ENCODE peak calls at places on chromosomes 11 and 22, in ten cellular contexts. K, N, G, F, I, X, U, A, V and S are unnamed samples.

GRCh38 chr11:33869511-33870422 is 22.1 kb downstream of the LMO2 start:
- DNase-seq in K (no peak), N (no peak), F (no peak), U (peak), A (no peak), V (no peak), I (peak), X (no peak), G (peak), S (no peak)

GRCh38 chr11:55714982-55715888 is 53.2 kb downstream of the OR4C6 start:
- DNase-seq in U (peak), F (no peak), N (no peak), X (no peak), G (no peak), I (peak), K (no peak), V (peak), A (no peak), S (no peak)

GRCh38 chr11:48005133-48005532 is 24.8 kb downstream of the PTPRJ start:
- DNase-seq in G (no peak), A (no peak), U (no peak), V (no peak), X (no peak), I (no peak), N (no peak), K (no peak), F (no peak), S (no peak)

GRCh38 chr11:75801362-75802021 is 13.5 kb upstream of the UVRAG start:
- DNase-seq in G (peak), A (no peak), U (no peak), X (no peak), I (no peak), F (no peak), V (no peak), K (no peak), N (no peak), S (no peak)

GRCh38 chr11:108069947-108070346 is 51.4 kb upstream of the ACAT1 start:
- DNase-seq in G (no peak), U (no peak), I (no peak), A (no peak), X (no peak), K (no peak), F (no peak), N (no peak), V (no peak), S (no peak)

GRCh38 chr11:14764899-14765527 is 121.4 kb downstream of the PDE3B start:
- DNase-seq in U (peak), X (no peak), F (no peak), I (no peak), V (no peak), A (no peak), G (no peak), N (no peak), K (no peak), S (no peak)

GRCh38 chr11:69614085-69614484 is 26.9 kb upstream of the CCND1 start:
- DNase-seq in K (no peak), I (no peak), U (no peak), N (no peak), X (no peak), V (no peak), G (no peak), A (no peak), F (no peak), S (no peak)

GRCh38 chr11:2581931-2582435 is 117.8 kb downstream of the KCNQ1OT1 start:
- DNase-seq in K (peak), G (peak), F (peak), I (no peak), A (no peak), N (no peak), X (no peak), V (no peak), U (peak), S (no peak)

GRCh38 chr11:65625628-65626342 is 10.2 kb downstream of the PCNX3 start:
- DNase-seq in U (peak), I (peak), G (peak), K (no peak), V (no peak), X (peak), F (peak), N (peak), A (no peak), S (no peak)

GRCh38 chr11:122727101-122727929 is 71.8 kb downstream of the UBASH3B start:
- DNase-seq in K (no peak), N (no peak), A (no peak), G (peak), I (no peak), F (no peak), V (no peak), X (no peak), U (peak), S (no peak)

GRCh38 chr22:48943567-48944432 is 883.9 kb downstream of the BRD1 start:
- DNase-seq in G (peak), V (peak), F (peak), A (peak), X (peak), N (no peak), K (no peak), U (peak), I (peak), S (peak)

DNA sequence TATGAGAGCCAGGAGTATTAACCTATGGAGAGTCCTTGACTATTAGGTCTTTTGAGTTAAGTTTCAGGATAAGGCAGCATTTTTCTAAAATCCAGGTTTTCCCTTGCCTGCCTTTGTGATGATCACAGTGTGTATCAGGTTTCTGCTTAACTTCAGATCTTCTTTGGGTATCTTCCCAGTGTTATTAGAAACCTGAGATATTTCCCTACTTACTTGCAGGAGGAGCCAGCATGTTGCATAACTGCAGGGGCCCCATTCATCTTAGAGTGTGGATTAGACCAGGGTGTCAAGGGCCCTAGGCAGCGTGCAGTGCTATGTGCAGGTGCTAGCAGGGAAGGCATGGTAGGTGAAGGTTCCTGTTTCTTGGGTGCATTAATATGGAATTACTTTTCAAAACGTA is 69.5 kb downstream of the ZNRF3 start:
- DNase-seq in K (no peak), N (no peak), U (no peak), X (no peak), F (no peak), V (no peak), I (no peak), A (no peak), G (no peak), S (no peak)
- TF ChIP-seq EP300 in K (no peak), N (no peak), U (no peak), X (no peak), F (no peak), V (no peak), I (no peak), A (no peak), G (no peak), S (no peak)

GRCh38 chr22:45318168-45318557 is 8.4 kb downstream of the FAM118A start:
- DNase-seq in N (peak), X (no peak), U (peak), V (no peak), G (peak), F (peak), A (peak), K (peak), I (no peak), S (peak)

GRCh38 chr22:45319319-45319675 is 9.6 kb downstream of the FAM118A start:
- DNase-seq in G (no peak), N (no peak), V (no peak), X (no peak), A (peak), I (no peak), K (peak), U (peak), F (no peak), S (no peak)

GRCh38 chr22:45318558-45319318 is 9.0 kb downstream of the FAM118A start:
- DNase-seq in X (no peak), K (no peak), V (no peak), G (no peak), A (no peak), F (no peak), U (no peak), N (peak), I (no peak), S (no peak)

GRCh38 chr22:45321827-45322226 is 12.1 kb downstream of the FAM118A start:
- DNase-seq in N (no peak), G (no peak), U (no peak), X (no peak), V (no peak), K (no peak), F (no peak), I (no peak), A (no peak), S (no peak)

GRCh38 chr22:45320326-45320976 is 10.7 kb downstream of the FAM118A start:
- DNase-seq in A (no peak), V (no peak), I (no peak), F (no peak), G (no peak), U (no peak), K (no peak), X (no peak), N (peak), S (no peak)
- H3K27ac ChIP-seq in A (peak), V (no peak), I (no peak), F (peak), G (peak), U (peak), K (no peak), X (no peak), N (peak), S (peak)

GRCh38 chr11:131537196-131537595 is 166.8 kb downstream of the NTM start:
- DNase-seq in K (no peak), N (no peak), F (no peak), X (no peak), V (no peak), G (no peak), A (no peak), I (no peak), U (no peak), S (no peak)

GRCh38 chr11:131534611-131535010 is 164.2 kb downstream of the NTM start:
- DNase-seq in A (no peak), I (no peak), N (no peak), U (no peak), V (no peak), K (no peak), G (no peak), X (no peak), F (no peak), S (no peak)

GRCh38 chr11:131534031-131534430 is 163.6 kb downstream of the NTM start:
- DNase-seq in A (no peak), G (no peak), F (no peak), I (no peak), N (no peak), V (no peak), K (no peak), U (no peak), X (no peak), S (no peak)

GRCh38 chr11:131537729-131538128 is 167.3 kb downstream of the NTM start:
- DNase-seq in A (no peak), G (no peak), F (no peak), V (no peak), I (no peak), U (no peak), X (no peak), N (no peak), K (no peak), S (no peak)

DNA sequence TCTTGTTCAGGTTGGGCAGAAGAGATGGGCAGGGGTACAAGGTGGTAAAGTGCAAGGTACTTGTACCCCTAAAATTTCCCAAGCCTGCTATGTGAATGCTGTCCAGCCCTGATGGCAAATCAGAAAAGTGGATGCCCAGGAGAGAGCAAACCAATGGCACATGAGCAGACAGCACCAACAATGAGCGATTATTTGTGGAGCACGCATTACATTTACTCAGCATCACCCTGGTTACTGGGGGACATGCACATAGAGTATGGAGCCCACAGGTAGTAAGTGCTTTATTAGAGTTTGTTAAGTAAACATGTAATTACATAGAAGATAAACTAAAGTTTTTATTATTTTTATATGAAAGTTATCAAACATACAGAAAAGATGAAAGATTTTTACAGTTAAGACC is 165.7 kb downstream of the NTM start:
- DNase-seq in N (no peak), X (no peak), A (no peak), F (no peak), U (no peak), V (no peak), G (no peak), I (no peak), K (no peak), S (no peak)
- TF ChIP-seq EP300 in N (no peak), X (no peak), A (no peak), F (no peak), U (no peak), V (no peak), G (no peak), I (no peak), K (no peak), S (no peak)

DNA sequence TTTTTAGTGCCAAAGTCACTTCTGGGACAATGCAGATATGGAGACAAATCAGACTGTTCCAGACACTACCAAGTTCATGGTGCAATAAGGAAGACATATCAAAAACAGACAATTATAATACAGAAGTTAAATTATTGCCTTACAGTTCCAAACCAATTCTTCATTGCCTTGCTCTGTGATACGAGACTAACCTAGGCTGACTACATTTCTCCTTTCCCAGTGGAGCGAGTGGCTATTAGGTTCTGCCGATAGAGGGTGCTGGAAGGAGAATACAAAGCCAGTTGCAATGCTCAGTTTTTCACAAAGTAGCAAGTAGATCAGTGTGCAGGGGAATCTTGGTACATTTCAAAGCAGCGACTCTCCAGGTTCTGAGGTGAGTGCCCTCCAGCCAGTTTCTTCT is 67.8 kb downstream of the FAM168A start:
- DNase-seq in N (no peak), F (no peak), U (no peak), V (no peak), G (no peak), A (no peak), K (no peak), I (no peak), X (no peak), S (no peak)
- H3K27ac ChIP-seq in N (no peak), F (no peak), U (no peak), V (no peak), G (no peak), A (no peak), K (no peak), I (no peak), X (no peak), S (no peak)